ENCODE peak calls at places on chromosome 17, in nine cellular contexts. One of them, this sample, is unnamed.

GRCh38 chr17:71412803-71413202 is 708.0 kb upstream of the SOX9 start:
- DNase-seq in GM23338: no peak
- DNase-seq in endothelial cell of umbilical vein: no peak
- DNase-seq in sigmoid colon: no peak
- DNase-seq in GM12891: no peak
- DNase-seq in SK-N-MC: no peak
- DNase-seq in esophagus muscularis mucosa: no peak
- DNase-seq in breast epithelium: no peak
- DNase-seq in K562: no peak
- DNase-seq in this sample: no peak

GRCh38 chr17:73142763-73143395 is 21.9 kb upstream of the SSTR2 start:
- DNase-seq in GM23338: no peak
- DNase-seq in endothelial cell of umbilical vein: peak
- DNase-seq in sigmoid colon: no peak
- DNase-seq in GM12891: no peak
- DNase-seq in SK-N-MC: no peak
- DNase-seq in esophagus muscularis mucosa: no peak
- DNase-seq in breast epithelium: no peak
- DNase-seq in K562: no peak
- DNase-seq in this sample: no peak

GRCh38 chr17:14942511-14943185 is 322.5 kb downstream of the PMP22 start:
- DNase-seq in GM23338: no peak
- DNase-seq in endothelial cell of umbilical vein: no peak
- DNase-seq in sigmoid colon: no peak
- DNase-seq in GM12891: no peak
- DNase-seq in SK-N-MC: no peak
- DNase-seq in esophagus muscularis mucosa: no peak
- DNase-seq in breast epithelium: no peak
- DNase-seq in K562: no peak
- DNase-seq in this sample: no peak

GRCh38 chr17:78129385-78130079 is 977 bp upstream of the TMC6 start:
- DNase-seq in GM23338: no peak
- DNase-seq in endothelial cell of umbilical vein: no peak
- DNase-seq in sigmoid colon: no peak
- DNase-seq in GM12891: no peak
- DNase-seq in SK-N-MC: no peak
- DNase-seq in esophagus muscularis mucosa: no peak
- DNase-seq in breast epithelium: no peak
- DNase-seq in K562: no peak
- DNase-seq in this sample: no peak

GRCh38 chr17:36525113-36525512 is 9.6 kb downstream of the MYO19 start:
- DNase-seq in GM23338: no peak
- DNase-seq in endothelial cell of umbilical vein: no peak
- DNase-seq in sigmoid colon: no peak
- DNase-seq in GM12891: no peak
- DNase-seq in SK-N-MC: no peak
- DNase-seq in esophagus muscularis mucosa: no peak
- DNase-seq in breast epithelium: no peak
- DNase-seq in K562: no peak
- DNase-seq in this sample: no peak

GRCh38 chr17:2947996-2948550 is 115.3 kb downstream of the OR1D5 start:
- DNase-seq in GM23338: no peak
- DNase-seq in endothelial cell of umbilical vein: no peak
- DNase-seq in sigmoid colon: no peak
- DNase-seq in GM12891: no peak
- DNase-seq in SK-N-MC: no peak
- DNase-seq in esophagus muscularis mucosa: no peak
- DNase-seq in breast epithelium: peak
- DNase-seq in K562: no peak
- DNase-seq in this sample: no peak

GRCh38 chr17:68963958-68964357 is 8.8 kb upstream of the ABCA8 start:
- DNase-seq in GM23338: no peak
- DNase-seq in endothelial cell of umbilical vein: no peak
- DNase-seq in sigmoid colon: peak
- DNase-seq in GM12891: no peak
- DNase-seq in SK-N-MC: no peak
- DNase-seq in esophagus muscularis mucosa: no peak
- DNase-seq in breast epithelium: no peak
- DNase-seq in K562: no peak
- DNase-seq in this sample: no peak

GRCh38 chr17:19303367-19303776 is 59.2 kb downstream of the B9D1 start:
- DNase-seq in GM23338: no peak
- DNase-seq in endothelial cell of umbilical vein: no peak
- DNase-seq in sigmoid colon: peak
- DNase-seq in GM12891: no peak
- DNase-seq in SK-N-MC: no peak
- DNase-seq in esophagus muscularis mucosa: no peak
- DNase-seq in breast epithelium: no peak
- DNase-seq in K562: no peak
- DNase-seq in this sample: no peak

GRCh38 chr17:43976956-43977837 is 23.5 kb upstream of the PYY start:
- DNase-seq in GM23338: no peak
- DNase-seq in endothelial cell of umbilical vein: no peak
- DNase-seq in sigmoid colon: no peak
- DNase-seq in GM12891: no peak
- DNase-seq in SK-N-MC: no peak
- DNase-seq in esophagus muscularis mucosa: no peak
- DNase-seq in breast epithelium: no peak
- DNase-seq in K562: no peak
- DNase-seq in this sample: no peak

GRCh38 chr17:47981462-47981861 is 10.5 kb downstream of the CDK5RAP3 start:
- DNase-seq in GM23338: no peak
- DNase-seq in endothelial cell of umbilical vein: no peak
- DNase-seq in sigmoid colon: no peak
- DNase-seq in GM12891: no peak
- DNase-seq in SK-N-MC: no peak
- DNase-seq in esophagus muscularis mucosa: no peak
- DNase-seq in breast epithelium: no peak
- DNase-seq in K562: no peak
- DNase-seq in this sample: no peak

GRCh38 chr17:63278731-63279442 is 167.2 kb downstream of the CYB561 start:
- DNase-seq in GM23338: no peak
- DNase-seq in endothelial cell of umbilical vein: peak
- DNase-seq in sigmoid colon: no peak
- DNase-seq in GM12891: no peak
- DNase-seq in SK-N-MC: no peak
- DNase-seq in esophagus muscularis mucosa: no peak
- DNase-seq in breast epithelium: no peak
- DNase-seq in K562: no peak
- DNase-seq in this sample: no peak

GRCh38 chr17:41581366-41582060 is 5.2 kb downstream of the KRT14 start:
- DNase-seq in GM23338: no peak
- DNase-seq in endothelial cell of umbilical vein: no peak
- DNase-seq in sigmoid colon: no peak
- DNase-seq in GM12891: no peak
- DNase-seq in SK-N-MC: no peak
- DNase-seq in esophagus muscularis mucosa: no peak
- DNase-seq in breast epithelium: no peak
- DNase-seq in K562: no peak
- DNase-seq in this sample: no peak

GRCh38 chr17:74639704-74640142 is 16.2 kb upstream of the CD300E start:
- DNase-seq in GM23338: no peak
- DNase-seq in endothelial cell of umbilical vein: no peak
- DNase-seq in sigmoid colon: no peak
- DNase-seq in GM12891: no peak
- DNase-seq in SK-N-MC: no peak
- DNase-seq in esophagus muscularis mucosa: no peak
- DNase-seq in breast epithelium: no peak
- DNase-seq in K562: no peak
- DNase-seq in this sample: no peak

GRCh38 chr17:16584273-16584995 is 15.4 kb upstream of the ZNF287 start:
- DNase-seq in GM23338: peak
- DNase-seq in endothelial cell of umbilical vein: peak
- DNase-seq in sigmoid colon: peak
- DNase-seq in GM12891: peak
- DNase-seq in SK-N-MC: no peak
- DNase-seq in esophagus muscularis mucosa: peak
- DNase-seq in breast epithelium: peak
- DNase-seq in K562: peak
- DNase-seq in this sample: peak
- TF ChIP-seq POLR2AphosphoS5 in GM23338: peak
- TF ChIP-seq POLR2AphosphoS5 in endothelial cell of umbilical vein: no peak
- TF ChIP-seq POLR2AphosphoS5 in sigmoid colon: peak
- TF ChIP-seq POLR2AphosphoS5 in GM12891: no peak
- TF ChIP-seq POLR2AphosphoS5 in SK-N-MC: peak
- TF ChIP-seq POLR2AphosphoS5 in esophagus muscularis mucosa: peak
- TF ChIP-seq POLR2AphosphoS5 in breast epithelium: peak
- TF ChIP-seq POLR2AphosphoS5 in K562: no peak
- TF ChIP-seq POLR2AphosphoS5 in this sample: no peak

GRCh38 chr17:40025559-40025958 is 10.3 kb downstream of the CSF3 start:
- DNase-seq in GM23338: no peak
- DNase-seq in endothelial cell of umbilical vein: no peak
- DNase-seq in sigmoid colon: no peak
- DNase-seq in GM12891: no peak
- DNase-seq in SK-N-MC: no peak
- DNase-seq in esophagus muscularis mucosa: no peak
- DNase-seq in breast epithelium: no peak
- DNase-seq in K562: no peak
- DNase-seq in this sample: no peak

GRCh38 chr17:40025991-40026815 is 11.0 kb downstream of the CSF3 start:
- DNase-seq in GM23338: no peak
- DNase-seq in endothelial cell of umbilical vein: peak
- DNase-seq in sigmoid colon: no peak
- DNase-seq in GM12891: no peak
- DNase-seq in SK-N-MC: no peak
- DNase-seq in esophagus muscularis mucosa: no peak
- DNase-seq in breast epithelium: no peak
- DNase-seq in K562: no peak
- DNase-seq in this sample: peak

GRCh38 chr17:40028595-40028994 is 13.4 kb downstream of the CSF3 start:
- DNase-seq in GM23338: no peak
- DNase-seq in endothelial cell of umbilical vein: no peak
- DNase-seq in sigmoid colon: no peak
- DNase-seq in GM12891: no peak
- DNase-seq in SK-N-MC: no peak
- DNase-seq in esophagus muscularis mucosa: no peak
- DNase-seq in breast epithelium: no peak
- DNase-seq in K562: no peak
- DNase-seq in this sample: no peak

GRCh38 chr17:40027614-40028012 is 12.4 kb downstream of the CSF3 start:
- DNase-seq in GM23338: no peak
- DNase-seq in endothelial cell of umbilical vein: no peak
- DNase-seq in sigmoid colon: no peak
- DNase-seq in GM12891: no peak
- DNase-seq in SK-N-MC: no peak
- DNase-seq in esophagus muscularis mucosa: no peak
- DNase-seq in breast epithelium: no peak
- DNase-seq in K562: peak
- DNase-seq in this sample: peak

DNA sequence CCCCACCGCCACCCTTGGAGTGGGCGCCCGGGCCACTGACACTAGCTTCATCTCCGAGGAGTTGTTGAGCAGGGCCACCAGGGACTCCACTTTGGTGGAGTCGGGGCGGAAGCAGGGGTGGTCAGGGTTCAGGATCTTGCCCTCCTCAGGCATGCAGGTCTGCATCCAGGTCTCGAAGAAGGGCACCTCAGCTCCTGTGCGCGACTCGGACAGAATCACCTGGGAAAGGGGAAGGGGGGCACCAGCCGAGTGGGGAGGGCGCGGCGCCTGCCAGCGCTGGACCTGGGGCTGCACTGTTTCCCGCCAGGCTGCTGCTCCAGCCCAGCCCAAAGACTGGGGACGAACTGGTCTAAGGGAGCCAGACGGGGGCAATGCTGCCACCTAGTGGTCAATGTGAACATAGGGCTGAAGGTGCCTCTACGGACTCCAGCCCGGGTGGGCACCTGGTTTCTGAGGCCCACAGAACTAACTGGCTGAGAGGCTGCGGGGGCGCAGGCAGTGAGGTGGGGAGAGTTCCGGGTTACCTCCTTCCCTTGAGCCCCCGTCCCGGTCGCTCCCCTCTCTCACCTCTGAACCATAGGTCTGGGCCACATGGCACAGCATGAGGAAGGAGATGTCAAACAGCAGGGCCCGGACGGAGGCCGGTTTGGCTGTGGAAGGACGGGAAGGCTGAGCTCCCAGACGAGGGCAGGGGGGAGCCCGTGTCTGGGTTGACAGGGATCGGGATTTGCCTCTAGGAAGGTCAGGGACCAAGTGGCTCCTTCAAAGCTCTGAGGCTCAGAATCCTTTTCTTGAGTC is 11.8 kb downstream of the CSF3 start:
- DNase-seq in GM23338: peak
- DNase-seq in endothelial cell of umbilical vein: peak
- DNase-seq in sigmoid colon: peak
- DNase-seq in GM12891: peak
- DNase-seq in SK-N-MC: no peak
- DNase-seq in esophagus muscularis mucosa: peak
- DNase-seq in breast epithelium: peak
- DNase-seq in K562: peak
- DNase-seq in this sample: peak
- TF ChIP-seq POLR2AphosphoS5 in GM23338: no peak
- TF ChIP-seq POLR2AphosphoS5 in endothelial cell of umbilical vein: peak
- TF ChIP-seq POLR2AphosphoS5 in sigmoid colon: no peak
- TF ChIP-seq POLR2AphosphoS5 in GM12891: no peak
- TF ChIP-seq POLR2AphosphoS5 in SK-N-MC: no peak
- TF ChIP-seq POLR2AphosphoS5 in esophagus muscularis mucosa: no peak
- TF ChIP-seq POLR2AphosphoS5 in breast epithelium: peak
- TF ChIP-seq POLR2AphosphoS5 in K562: no peak
- TF ChIP-seq POLR2AphosphoS5 in this sample: no peak

GRCh38 chr17:58279736-58280479 is 827 bp downstream of the MPO start:
- DNase-seq in GM23338: no peak
- DNase-seq in endothelial cell of umbilical vein: no peak
- DNase-seq in sigmoid colon: no peak
- DNase-seq in GM12891: no peak
- DNase-seq in SK-N-MC: no peak
- DNase-seq in esophagus muscularis mucosa: no peak
- DNase-seq in breast epithelium: no peak
- DNase-seq in K562: peak
- DNase-seq in this sample: no peak
- TF ChIP-seq POLR2AphosphoS5 in GM23338: no peak
- TF ChIP-seq POLR2AphosphoS5 in endothelial cell of umbilical vein: no peak
- TF ChIP-seq POLR2AphosphoS5 in sigmoid colon: no peak
- TF ChIP-seq POLR2AphosphoS5 in GM12891: no peak
- TF ChIP-seq POLR2AphosphoS5 in SK-N-MC: no peak
- TF ChIP-seq POLR2AphosphoS5 in esophagus muscularis mucosa: no peak
- TF ChIP-seq POLR2AphosphoS5 in breast epithelium: no peak
- TF ChIP-seq POLR2AphosphoS5 in K562: no peak
- TF ChIP-seq POLR2AphosphoS5 in this sample: no peak

DNA sequence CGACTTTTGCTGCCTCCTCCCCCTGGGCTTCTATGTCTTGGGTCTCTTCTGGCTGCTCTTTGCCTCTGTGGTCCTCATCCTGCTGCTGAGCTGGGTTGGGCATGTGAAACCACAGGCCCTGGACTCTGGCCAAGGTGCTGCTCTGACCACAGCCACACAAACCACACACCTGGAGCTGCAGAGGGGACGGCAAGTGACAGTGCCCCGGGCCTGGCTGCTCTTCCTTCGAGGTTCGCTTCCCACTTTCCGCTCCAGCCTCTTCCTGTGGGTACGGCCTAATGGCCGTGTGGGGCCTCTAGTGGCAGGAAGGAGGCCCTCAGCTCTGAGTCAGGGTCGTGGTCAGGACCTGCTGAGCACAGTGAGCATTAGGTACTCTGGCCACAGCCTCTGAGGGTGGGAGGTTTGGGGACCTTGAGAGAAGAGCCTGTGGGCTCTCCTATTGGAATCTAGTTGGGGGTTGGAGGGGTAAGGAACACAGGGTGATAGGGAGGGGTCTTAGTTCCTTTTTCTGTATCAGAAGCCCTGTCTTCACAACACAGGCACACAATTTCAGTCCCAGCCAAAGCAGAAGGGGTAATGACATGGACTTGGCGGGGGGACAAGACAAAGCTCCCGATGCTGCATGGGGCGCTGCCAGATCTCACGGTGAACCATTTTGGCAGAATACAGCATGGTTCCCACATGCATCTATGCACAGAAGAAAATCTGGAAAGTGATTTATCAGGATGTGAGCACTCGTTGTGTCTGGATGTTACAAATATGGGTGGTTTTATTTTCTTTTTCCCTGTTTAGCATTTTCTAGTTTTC is 2.3 kb downstream of the GP1BA start:
- DNase-seq in GM23338: peak
- DNase-seq in endothelial cell of umbilical vein: peak
- DNase-seq in sigmoid colon: no peak
- DNase-seq in GM12891: no peak
- DNase-seq in SK-N-MC: no peak
- DNase-seq in esophagus muscularis mucosa: no peak
- DNase-seq in breast epithelium: peak
- DNase-seq in K562: peak
- DNase-seq in this sample: no peak
- TF ChIP-seq POLR2AphosphoS5 in GM23338: peak
- TF ChIP-seq POLR2AphosphoS5 in endothelial cell of umbilical vein: peak
- TF ChIP-seq POLR2AphosphoS5 in sigmoid colon: no peak
- TF ChIP-seq POLR2AphosphoS5 in GM12891: peak
- TF ChIP-seq POLR2AphosphoS5 in SK-N-MC: no peak
- TF ChIP-seq POLR2AphosphoS5 in esophagus muscularis mucosa: peak
- TF ChIP-seq POLR2AphosphoS5 in breast epithelium: no peak
- TF ChIP-seq POLR2AphosphoS5 in K562: no peak
- TF ChIP-seq POLR2AphosphoS5 in this sample: peak